ENCODE peak calls at places on chromosomes 1 and 21, in ten cellular contexts. N, W, K, J, M, Z, S, I, V and D are unnamed samples.

GRCh38 chr1:59814901-59815825 is at the start of gene HOOK1:
- DNase-seq in N (no peak), Z (peak), W (no peak), M (no peak), J (no peak), I (peak), S (peak), V (peak), K (peak), D (peak)

GRCh38 chr1:221740941-221741363 is 937 bp downstream of the DUSP10 start:
- DNase-seq in N (no peak), V (no peak), M (peak), W (no peak), I (no peak), Z (no peak), J (no peak), K (peak), S (peak), D (peak)

GRCh38 chr1:86965012-86965826 is 50.8 kb downstream of the HS2ST1 start:
- DNase-seq in K (no peak), V (no peak), N (no peak), W (peak), J (no peak), S (no peak), I (peak), Z (no peak), M (peak), D (no peak)

GRCh38 chr21:44335266-44336059 is 3.7 kb downstream of the CFAP410 start:
- DNase-seq in W (no peak), S (no peak), M (no peak), J (no peak), V (no peak), Z (no peak), K (no peak), I (no peak), N (no peak), D (no peak)

GRCh38 chr21:46425566-46425965 is 33.1 kb upstream of the DIP2A start:
- DNase-seq in J (no peak), V (peak), I (no peak), S (no peak), K (no peak), N (no peak), Z (no peak), W (no peak), M (no peak), D (no peak)

GRCh38 chr1:72037745-72038343 is 244.5 kb downstream of the NEGR1 start:
- DNase-seq in M (peak), W (peak), Z (no peak), V (peak), N (no peak), K (no peak), J (no peak), S (peak), I (no peak), D (peak)

GRCh38 chr1:53572061-53572801 is 113.0 kb downstream of the DMRTB1 start:
- DNase-seq in W (peak), N (no peak), V (peak), J (peak), S (peak), M (peak), Z (no peak), I (peak), K (peak), D (peak)

GRCh38 chr1:93758842-93759515 is 77.3 kb upstream of the BCAR3 start:
- DNase-seq in I (no peak), Z (no peak), N (no peak), M (peak), S (no peak), W (no peak), V (peak), J (no peak), K (peak), D (no peak)

GRCh38 chr1:27772071-27772470 is 948 bp upstream of the STX12 start:
- DNase-seq in Z (no peak), M (no peak), J (no peak), S (no peak), I (no peak), W (no peak), N (no peak), V (no peak), K (no peak), D (no peak)

GRCh38 chr1:66626261-66626660 is 92.3 kb downstream of the SGIP1 start:
- DNase-seq in Z (no peak), I (no peak), S (no peak), J (no peak), V (no peak), K (no peak), N (no peak), W (no peak), M (no peak), D (no peak)

GRCh38 chr1:202575906-202576653 is 134.2 kb downstream of the SYT2 start:
- DNase-seq in Z (no peak), N (no peak), W (no peak), S (no peak), K (no peak), I (no peak), M (peak), V (no peak), J (no peak), D (no peak)

GRCh38 chr1:207644852-207645631 is at the start of gene CR1L:
- DNase-seq in W (no peak), I (peak), V (peak), S (peak), J (peak), N (peak), Z (peak), M (peak), K (peak), D (peak)

GRCh38 chr1:243343970-243344749 is 88.3 kb downstream of the SDCCAG8 start:
- DNase-seq in W (peak), Z (no peak), J (no peak), S (no peak), I (peak), K (no peak), M (peak), N (no peak), V (no peak), D (no peak)

GRCh38 chr1:26168410-26169167 is at the start of gene C1orf232:
- DNase-seq in N (no peak), I (no peak), Z (no peak), M (no peak), J (no peak), K (peak), W (no peak), S (no peak), V (no peak), D (no peak)

GRCh38 chr1:54982739-54983138 is 2.3 kb downstream of the TMEM61 start:
- DNase-seq in K (no peak), Z (no peak), J (no peak), W (peak), I (no peak), N (no peak), M (no peak), S (no peak), V (peak), D (no peak)

GRCh38 chr1:156004843-156005593 is 15.7 kb downstream of the SSR2 start:
- DNase-seq in J (peak), S (no peak), K (no peak), W (no peak), V (peak), I (no peak), N (no peak), Z (no peak), M (no peak), D (peak)

GRCh38 chr1:145956776-145957442 is 908 bp downstream of the LIX1L start:
- DNase-seq in I (no peak), W (no peak), V (no peak), Z (no peak), J (no peak), K (peak), M (peak), N (peak), S (no peak), D (no peak)

GRCh38 chr1:145956361-145956760 is 1.5 kb downstream of the LIX1L start:
- DNase-seq in M (no peak), W (no peak), V (no peak), Z (no peak), I (no peak), J (no peak), K (no peak), S (no peak), N (no peak), D (no peak)

GRCh38 chr1:145959333-145959732 is 1.5 kb upstream of the LIX1L start:
- DNase-seq in Z (no peak), J (no peak), W (no peak), M (no peak), V (no peak), N (no peak), S (no peak), I (no peak), K (no peak), D (no peak)

GRCh38 chr1:145958734-145959133 is 917 bp upstream of the LIX1L start:
- DNase-seq in M (no peak), K (no peak), I (no peak), N (no peak), Z (no peak), J (no peak), S (no peak), W (no peak), V (no peak), D (no peak)

GRCh38 chr1:145957443-145958319 is at the start of gene LIX1L:
- DNase-seq in M (peak), W (peak), V (peak), K (peak), N (peak), S (peak), I (peak), Z (peak), J (peak), D (peak)
- TF ChIP-seq POLR2A in M (peak), W (peak), V (peak), K (peak), N (peak), S (peak), I (peak), Z (peak), J (peak), D (peak)

DNA sequence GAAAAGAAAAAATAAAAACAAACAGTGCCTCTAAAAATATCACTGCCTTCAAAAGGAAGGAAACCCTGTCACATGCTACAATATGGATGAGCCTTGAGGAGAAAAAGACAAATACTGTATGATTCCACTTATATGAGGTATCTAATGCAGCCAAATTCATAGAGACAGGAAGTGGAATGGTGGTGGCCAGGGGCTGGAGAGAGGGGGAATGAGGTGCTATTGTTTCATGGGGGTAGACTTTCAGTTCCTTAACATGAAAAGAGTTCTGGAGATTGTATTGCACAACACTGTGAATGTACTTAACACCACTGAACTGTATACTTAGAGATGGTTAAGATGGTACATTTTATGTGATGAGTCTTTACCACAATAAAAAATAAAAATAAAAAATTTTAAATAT is 17.2 kb downstream of the S100A6 start:
- DNase-seq in J (no peak), S (no peak), K (no peak), N (no peak), M (no peak), Z (no peak), V (no peak), W (no peak), I (no peak), D (no peak)
- TF ChIP-seq POLR2A in J (no peak), S (no peak), K (no peak), N (no peak), M (no peak), Z (no peak), V (no peak), W (no peak), I (no peak), D (no peak)

DNA sequence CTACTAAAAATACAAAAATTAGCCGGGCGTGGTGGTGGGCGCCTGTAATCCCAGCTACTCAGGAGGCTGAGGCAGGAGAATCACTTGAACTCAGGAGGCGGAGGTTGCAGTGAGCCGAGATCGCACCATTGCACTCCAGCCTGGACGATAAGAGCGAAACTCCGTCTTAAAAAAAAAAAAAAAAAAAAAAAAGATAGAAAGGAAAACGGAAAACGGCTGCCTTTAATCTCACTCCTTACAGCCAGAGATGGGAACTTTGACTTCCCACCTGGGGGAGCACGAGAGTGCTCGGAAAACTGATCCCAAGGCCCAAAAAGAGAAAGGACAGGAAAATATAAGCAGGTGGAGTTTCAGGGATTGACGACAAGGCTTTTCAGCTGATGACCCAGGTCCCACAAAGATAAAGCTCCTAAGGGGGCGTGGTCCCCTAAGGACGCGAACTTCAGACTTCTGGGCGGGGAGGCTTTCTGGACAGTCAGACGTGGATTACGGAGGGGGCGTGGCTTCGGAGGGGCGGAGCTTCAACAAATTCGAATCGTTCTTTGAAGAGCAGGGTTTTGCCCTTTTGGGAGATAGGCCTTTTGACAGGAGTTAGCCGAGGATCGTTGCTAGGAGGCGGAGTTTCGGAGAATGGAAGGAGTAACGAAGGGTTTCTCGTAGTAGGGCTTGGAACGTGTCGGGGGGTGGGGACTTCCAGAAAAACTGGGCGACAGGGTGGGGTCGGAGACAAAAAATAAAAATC is 966 bp upstream of the CKS1B start:
- DNase-seq in Z (peak), V (peak), K (peak), W (peak), M (peak), J (peak), I (peak), N (peak), S (peak), D (peak)
- TF ChIP-seq POLR2A in Z (peak), V (no peak), K (peak), W (no peak), M (peak), J (peak), I (peak), N (peak), S (peak), D (peak)

DNA sequence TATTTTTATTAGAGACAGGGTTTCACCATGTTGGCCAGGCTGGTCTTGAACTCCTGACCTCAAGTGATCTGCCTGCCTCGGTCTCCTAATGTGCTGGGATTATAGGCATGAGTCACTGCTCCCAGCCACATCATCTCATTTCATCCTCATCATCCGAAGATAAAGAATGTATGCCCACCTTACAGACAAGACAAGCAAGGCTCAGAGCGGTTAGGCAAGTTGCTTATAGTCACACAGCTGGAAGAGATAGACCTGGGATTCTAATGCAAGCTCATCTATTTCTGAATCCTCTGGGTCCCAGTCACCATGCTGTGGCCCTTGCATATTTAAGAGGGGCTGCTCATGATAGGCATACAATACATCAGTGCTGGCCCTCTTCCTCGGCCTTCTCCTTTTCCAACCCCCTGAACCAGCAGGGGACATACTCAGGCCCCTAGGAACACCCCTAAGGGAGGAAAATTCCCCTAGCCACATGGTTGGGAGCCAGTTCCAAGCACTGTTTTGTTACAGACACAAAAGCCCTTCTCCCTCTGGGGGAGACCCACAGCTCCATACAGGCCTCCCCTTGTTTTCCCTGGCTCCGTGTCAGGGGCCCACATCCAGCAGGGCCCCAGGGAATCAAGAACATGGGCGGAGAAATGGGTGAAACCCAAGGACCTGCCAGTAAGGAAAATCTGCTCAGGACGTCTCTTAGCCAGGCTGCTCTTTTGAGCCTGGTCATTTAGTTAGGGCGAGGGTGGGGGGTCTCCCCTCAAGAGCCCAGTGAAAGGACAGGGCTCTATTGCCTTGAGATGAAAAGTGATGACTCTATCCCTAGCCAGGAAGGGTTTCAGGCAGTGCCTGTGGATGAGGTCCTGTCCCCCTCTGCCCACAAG is 6.9 kb downstream of the CSRP1 start:
- DNase-seq in I (no peak), N (peak), S (peak), W (no peak), J (no peak), Z (no peak), M (no peak), K (no peak), V (no peak), D (no peak)
- TF ChIP-seq POLR2A in I (no peak), N (no peak), S (no peak), W (no peak), J (no peak), Z (no peak), M (no peak), K (no peak), V (no peak), D (no peak)

DNA sequence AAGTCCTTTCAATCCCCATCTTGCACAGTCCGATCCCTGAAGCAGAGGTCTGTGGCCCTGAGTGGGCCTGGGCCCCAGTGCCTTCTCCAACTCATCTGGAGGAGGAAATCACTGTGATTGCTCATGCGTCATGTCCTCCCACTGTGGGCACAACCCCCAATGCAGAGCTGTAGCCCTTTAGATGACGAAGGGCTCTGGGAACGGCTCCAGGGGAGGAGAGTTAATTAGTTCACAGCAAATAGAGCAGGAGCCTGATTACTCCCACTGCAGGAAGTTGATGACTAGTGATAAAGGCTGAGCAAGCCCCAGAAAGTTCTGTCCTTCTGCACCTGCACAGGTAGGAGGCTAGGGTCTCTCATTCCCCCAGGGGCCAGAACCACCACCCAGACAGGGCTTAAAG is 111.5 kb downstream of the CCDC185 start:
- DNase-seq in K (no peak), N (no peak), I (no peak), W (no peak), M (peak), J (no peak), S (no peak), V (peak), Z (no peak), D (peak)
- TF ChIP-seq POLR2A in K (no peak), N (no peak), I (no peak), W (no peak), M (no peak), J (no peak), S (no peak), V (no peak), Z (no peak), D (no peak)